ENCODE peak calls at places on chromosome 14, in ten cellular contexts. I, N, C, A, K, X, H, Z, E and W are unnamed samples.

GRCh38 chr14:56219666-56220413 is 101.6 kb downstream of the PELI2 start:
- DNase-seq in I (no peak), N (peak), A (no peak), H (no peak), C (no peak), K (no peak), X (no peak), Z (no peak), E (no peak), W (no peak)

GRCh38 chr14:75092698-75093097 is 23.3 kb downstream of the ZC2HC1C start:
- DNase-seq in E (no peak), X (no peak), C (no peak), N (no peak), A (no peak), K (no peak), H (no peak), I (no peak), Z (no peak), W (no peak)

GRCh38 chr14:64715146-64715627 is 11.0 kb downstream of the PLEKHG3 start:
- DNase-seq in C (no peak), X (no peak), N (no peak), Z (no peak), H (no peak), A (no peak), I (no peak), K (no peak), E (no peak), W (no peak)

GRCh38 chr14:69648480-69649414 is 37.4 kb downstream of the SUSD6 start:
- DNase-seq in A (no peak), E (no peak), X (no peak), H (peak), Z (peak), N (peak), C (peak), I (no peak), K (no peak), W (peak)

GRCh38 chr14:81366259-81366658 is 33.9 kb downstream of the STON2 start:
- DNase-seq in I (no peak), E (no peak), K (no peak), H (peak), Z (no peak), C (no peak), N (no peak), A (no peak), X (no peak), W (no peak)

GRCh38 chr14:61866932-61867920 is 105.0 kb downstream of the SNAPC1 start:
- DNase-seq in C (peak), I (no peak), H (peak), N (no peak), X (no peak), Z (peak), K (no peak), E (no peak), A (no peak), W (no peak)

GRCh38 chr14:98069712-98070133 is 1202.3 kb downstream of the BCL11B start:
- DNase-seq in X (no peak), E (no peak), A (no peak), H (peak), K (no peak), I (no peak), N (no peak), C (no peak), Z (no peak), W (peak)

GRCh38 chr14:100406505-100407131 is 83.5 kb downstream of the SLC25A47 start:
- DNase-seq in A (no peak), H (peak), K (no peak), I (no peak), Z (peak), E (no peak), X (no peak), C (no peak), N (peak), W (peak)

GRCh38 chr14:91927800-91928199 is 19.7 kb downstream of the FBLN5 start:
- DNase-seq in H (no peak), A (no peak), Z (no peak), X (no peak), K (no peak), N (no peak), C (no peak), I (no peak), E (no peak), W (no peak)

GRCh38 chr14:61567838-61568571 is 127.3 kb upstream of the HIF1A start:
- DNase-seq in H (no peak), E (no peak), A (no peak), X (peak), Z (no peak), I (no peak), K (no peak), C (peak), N (no peak), W (no peak)

GRCh38 chr14:95250936-95251335 is 68.8 kb downstream of the CLMN start:
- DNase-seq in E (no peak), C (no peak), N (no peak), Z (no peak), I (no peak), H (no peak), X (no peak), K (no peak), A (no peak), W (no peak)

GRCh38 chr14:71321556-71322315 is 414.5 kb downstream of the PCNX1 start:
- DNase-seq in E (no peak), Z (peak), K (no peak), N (peak), H (peak), X (no peak), A (no peak), I (no peak), C (peak), W (peak)

GRCh38 chr14:22839159-22839779 is 2.9 kb downstream of the MMP14 start:
- DNase-seq in X (no peak), K (no peak), N (peak), I (no peak), E (no peak), A (no peak), C (no peak), Z (peak), H (no peak), W (peak)

GRCh38 chr14:75372260-75372659 is 55.6 kb upstream of the JDP2 start:
- DNase-seq in C (no peak), Z (no peak), A (no peak), X (no peak), I (no peak), E (no peak), N (peak), K (no peak), H (no peak), W (no peak)

GRCh38 chr14:92754956-92755355 is 6.5 kb upstream of the LGMN start:
- DNase-seq in X (no peak), C (no peak), N (no peak), K (no peak), I (no peak), E (no peak), A (no peak), H (no peak), Z (no peak), W (no peak)

GRCh38 chr14:80850197-80850814 is 91.2 kb downstream of the CEP128 start:
- DNase-seq in X (no peak), I (no peak), Z (peak), C (peak), A (no peak), H (peak), K (peak), N (peak), E (peak), W (peak)

GRCh38 chr14:30214014-30214413 is 286.4 kb upstream of the PRKD1 start:
- DNase-seq in Z (peak), A (no peak), E (no peak), X (no peak), C (no peak), H (peak), I (no peak), K (no peak), N (peak), W (peak)

GRCh38 chr14:88961214-88961613 is 136.8 kb downstream of the TTC8 start:
- DNase-seq in A (no peak), N (no peak), X (no peak), C (no peak), Z (no peak), H (no peak), K (no peak), E (no peak), I (no peak), W (no peak)

GRCh38 chr14:52862652-52863338 is 71.4 kb upstream of the GNPNAT1 start:
- DNase-seq in X (no peak), Z (peak), E (peak), C (no peak), I (no peak), N (peak), A (no peak), H (peak), K (no peak), W (peak)

GRCh38 chr14:77638738-77639137 is 22.3 kb upstream of the SPTLC2 start:
- DNase-seq in A (no peak), C (no peak), X (no peak), K (no peak), E (peak), H (peak), N (peak), Z (peak), I (no peak), W (peak)

GRCh38 chr14:21044106-21044618 is 2.0 kb downstream of the RNASE7 start:
- DNase-seq in Z (no peak), H (no peak), I (peak), K (peak), C (no peak), N (no peak), A (no peak), X (peak), E (no peak), W (no peak)

GRCh38 chr14:100070310-100070709 is 5.1 kb downstream of the EVL start:
- DNase-seq in N (no peak), E (no peak), A (no peak), I (no peak), C (no peak), Z (no peak), H (no peak), K (no peak), X (no peak), W (no peak)

GRCh38 chr14:77648520-77649200 is 32.2 kb upstream of the SPTLC2 start:
- DNase-seq in E (no peak), Z (no peak), X (no peak), H (no peak), A (no peak), I (no peak), N (no peak), C (no peak), K (no peak), W (no peak)

GRCh38 chr14:85195872-85196477 is 334.0 kb upstream of the FLRT2 start:
- DNase-seq in H (no peak), Z (peak), E (no peak), X (no peak), K (peak), I (no peak), A (no peak), C (no peak), N (peak), W (peak)

GRCh38 chr14:69580009-69580577 is 5.4 kb upstream of the CCDC177 start:
- DNase-seq in Z (peak), N (peak), H (peak), A (no peak), I (no peak), X (no peak), C (peak), K (peak), E (peak), W (peak)

GRCh38 chr14:97280526-97280925 is 483.3 kb downstream of the VRK1 start:
- DNase-seq in A (no peak), X (no peak), N (no peak), K (no peak), C (no peak), Z (no peak), E (no peak), H (no peak), I (no peak), W (no peak)

GRCh38 chr14:69755784-69756183 is 11.2 kb upstream of the SRSF5 start:
- DNase-seq in Z (no peak), N (no peak), C (no peak), H (no peak), I (no peak), K (no peak), E (no peak), A (no peak), X (no peak), W (no peak)

GRCh38 chr14:20428802-20429201 is 7.2 kb downstream of the KLHL33 start:
- DNase-seq in C (no peak), H (no peak), K (no peak), A (no peak), E (no peak), I (no peak), X (no peak), N (no peak), Z (no peak), W (no peak)

GRCh38 chr14:54651018-54651351 is 84.1 kb downstream of the SAMD4A start:
- DNase-seq in K (no peak), N (no peak), H (no peak), C (no peak), I (no peak), Z (no peak), E (no peak), X (no peak), A (no peak), W (no peak)

GRCh38 chr14:54653764-54654469 is 87.0 kb downstream of the SAMD4A start:
- DNase-seq in X (peak), K (no peak), E (no peak), A (no peak), C (no peak), N (peak), H (peak), Z (peak), I (peak), W (peak)

GRCh38 chr14:54651649-54652048 is 84.7 kb downstream of the SAMD4A start:
- DNase-seq in H (no peak), Z (no peak), I (no peak), K (no peak), E (no peak), X (no peak), A (no peak), C (no peak), N (peak), W (peak)

GRCh38 chr14:54652890-54653201 is 85.9 kb downstream of the SAMD4A start:
- DNase-seq in X (no peak), N (no peak), K (no peak), Z (no peak), A (no peak), E (no peak), C (no peak), H (no peak), I (no peak), W (no peak)

DNA sequence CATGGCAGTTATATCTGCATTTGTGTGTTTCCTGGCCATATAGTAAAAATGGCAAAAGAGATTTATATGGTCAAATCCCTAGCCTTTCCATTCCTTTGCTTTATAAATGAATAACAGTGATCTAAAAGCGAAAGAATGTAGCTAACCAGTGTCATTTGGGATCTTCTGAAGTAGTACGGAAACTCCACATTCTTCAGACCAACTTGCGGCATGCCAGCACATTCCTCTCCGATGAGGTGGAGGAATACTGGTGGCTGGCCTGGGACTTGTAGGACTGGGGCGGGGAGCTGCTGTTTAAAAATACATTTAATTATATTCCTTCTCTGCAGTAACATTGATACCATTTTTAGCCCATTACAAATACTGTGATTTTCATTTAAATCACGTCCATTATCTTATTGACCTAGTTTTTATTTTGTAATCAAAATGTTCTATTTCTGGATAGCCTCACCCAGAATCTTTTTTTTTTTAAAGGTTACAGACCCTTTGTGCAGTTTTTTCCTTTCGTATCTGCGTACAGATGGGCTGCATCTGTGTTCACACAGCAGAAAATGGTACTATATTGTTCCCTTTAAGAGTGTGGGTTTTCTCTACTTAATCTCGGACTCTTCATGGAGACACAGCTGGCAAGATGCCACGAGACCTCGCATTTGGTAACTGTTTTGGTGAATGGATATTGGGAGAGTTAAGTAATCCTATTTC is 85.4 kb downstream of the SAMD4A start:
- DNase-seq in Z (peak), A (no peak), N (peak), E (peak), H (peak), X (peak), K (no peak), C (no peak), I (peak), W (peak)
- H3K4me3 ChIP-seq in Z (peak), A (no peak), N (peak), E (peak), H (peak), X (peak), K (peak), C (no peak), I (peak), W (peak)

DNA sequence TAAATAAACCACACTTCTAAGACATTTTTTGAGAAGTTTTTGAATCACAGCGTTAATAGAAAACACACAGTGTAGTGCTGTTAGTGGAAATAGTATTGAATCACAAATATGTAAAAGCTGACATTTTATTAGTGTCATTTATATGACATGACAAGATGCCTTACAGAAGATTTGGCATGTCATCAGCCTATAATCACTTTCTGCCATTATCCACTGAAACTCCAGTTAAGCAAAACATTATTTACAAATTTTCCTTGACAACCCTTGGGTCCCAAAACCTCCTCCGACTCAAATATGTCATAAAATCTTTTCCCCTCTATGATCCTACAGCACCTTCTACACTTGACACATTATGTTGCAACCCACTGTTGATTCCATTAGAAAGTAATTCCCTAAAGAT is 376.9 kb upstream of the LRFN5 start:
- DNase-seq in C (no peak), H (no peak), E (no peak), I (no peak), K (no peak), A (no peak), X (no peak), N (no peak), Z (no peak), W (no peak)
- H3K4me3 ChIP-seq in C (no peak), H (no peak), E (no peak), I (no peak), K (no peak), A (no peak), X (no peak), N (no peak), Z (no peak), W (no peak)

GRCh38 chr14:104138891-104139459 is 588 bp downstream of the KIF26A start:
- DNase-seq in N (no peak), H (no peak), X (peak), C (no peak), Z (no peak), A (no peak), E (no peak), K (no peak), I (peak), W (no peak)
- H3K4me3 ChIP-seq in N (no peak), H (peak), X (peak), C (no peak), Z (no peak), A (peak), E (no peak), K (peak), I (peak), W (no peak)

DNA sequence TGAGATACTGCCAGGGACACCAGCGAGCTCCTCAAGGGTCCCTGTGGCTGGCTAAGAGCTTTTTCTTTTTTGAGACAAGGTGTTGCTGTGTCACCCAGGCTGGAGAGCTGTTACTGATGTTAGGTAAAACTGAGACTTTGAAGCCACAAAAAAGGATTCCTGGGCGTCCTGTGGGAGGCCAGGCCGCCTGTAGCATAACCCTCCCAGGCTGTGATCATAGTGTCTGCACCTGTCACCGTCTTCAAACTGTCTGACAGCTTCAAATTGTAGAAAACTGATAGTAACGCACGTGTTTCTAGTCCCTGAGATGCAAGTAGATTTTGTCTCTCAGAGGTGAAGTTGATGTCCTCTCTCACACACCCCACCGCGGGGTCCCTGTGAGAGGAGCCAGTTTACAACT is 4.2 kb downstream of the ZFYVE21 start:
- DNase-seq in K (no peak), Z (no peak), E (no peak), N (no peak), H (no peak), A (no peak), C (no peak), I (no peak), X (no peak), W (no peak)
- H3K4me3 ChIP-seq in K (no peak), Z (no peak), E (no peak), N (no peak), H (no peak), A (no peak), C (no peak), I (no peak), X (no peak), W (no peak)

DNA sequence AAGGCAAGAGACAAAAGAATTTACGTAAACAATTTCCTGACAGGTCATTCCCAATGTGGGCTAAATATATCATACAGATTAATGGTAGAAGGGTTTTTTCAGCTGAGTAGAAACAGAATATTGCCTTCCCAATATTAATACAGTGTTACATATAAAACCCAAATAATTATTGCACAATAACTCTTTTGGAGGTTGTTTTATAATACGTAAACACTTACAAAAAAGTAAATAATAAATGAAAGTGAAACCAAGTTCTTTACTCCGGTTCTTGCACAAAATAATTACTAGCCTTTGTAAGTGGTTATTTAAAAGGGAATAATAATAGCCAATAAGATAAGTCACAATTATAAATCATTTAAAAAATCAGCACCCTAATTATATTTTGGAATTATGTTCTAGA is 118.6 kb upstream of the SSTR1 start:
- DNase-seq in I (no peak), K (no peak), H (no peak), X (no peak), A (no peak), E (no peak), N (no peak), Z (no peak), C (no peak), W (no peak)
- H3K4me3 ChIP-seq in I (peak), K (peak), H (no peak), X (peak), A (peak), E (no peak), N (no peak), Z (no peak), C (no peak), W (peak)

GRCh38 chr14:35336171-35337073 is 44.2 kb downstream of the PSMA6 start:
- DNase-seq in N (peak), H (peak), X (peak), K (peak), C (no peak), I (peak), Z (peak), A (no peak), E (no peak), W (peak)
- H3K4me3 ChIP-seq in N (no peak), H (no peak), X (peak), K (no peak), C (no peak), I (peak), Z (no peak), A (no peak), E (no peak), W (no peak)